ENCODE peak calls at places on chromosomes 12 and 14, in ten cellular contexts. V is A549; H is aorta; C is central memory CD8-positive, alpha-beta T cell; Z is pancreas; O is effector memory CD8-positive, alpha-beta T cell; X is natural killer cell; I is heart right ventricle; Y is B cell; D is body of pancreas. F is an unnamed sample.

GRCh38 chr12:6891637-6892036 is 13.0 kb upstream of the LRRC23 start:
- ATAC-seq in V (peak; percentile 35), H (peak; percentile 1), C (no peak), Z (peak; percentile 6), O (no peak), X (no peak), I (no peak), Y (no peak), D (peak; percentile 1), F (peak; percentile 7)

GRCh38 chr14:101885254-101885576 is 79.2 kb upstream of the DYNC1H1 start:
- ATAC-seq in V (no peak), H (peak; percentile 66), C (no peak), Z (no peak), O (no peak), X (no peak), I (no peak), Y (no peak), D (no peak), F (no peak)

GRCh38 chr14:93023039-93023438 is 92.7 kb downstream of the ITPK1 start:
- ATAC-seq in V (no peak), H (no peak), C (no peak), Z (no peak), O (no peak), X (no peak), I (no peak), Y (no peak), D (no peak), F (no peak)

GRCh38 chr14:69749956-69750355 is 17.0 kb upstream of the SRSF5 start:
- ATAC-seq in V (peak; percentile 24), H (no peak), C (no peak), Z (peak; percentile 58), O (no peak), X (no peak), I (no peak), Y (no peak), D (peak; percentile 63), F (no peak)

GRCh38 chr12:91205791-91206190 is 23.2 kb upstream of the DCN start:
- ATAC-seq in V (no peak), H (no peak), C (no peak), Z (no peak), O (no peak), X (no peak), I (no peak), Y (no peak), D (no peak), F (no peak)

GRCh38 chr12:12474471-12474928 is 88.2 kb downstream of the DUSP16 start:
- ATAC-seq in V (no peak), H (no peak), C (peak; percentile 59), Z (no peak), O (peak; percentile 54), X (no peak), I (no peak), Y (no peak), D (no peak), F (no peak)

GRCh38 chr14:63453443-63453936 is 89.7 kb downstream of the PPP2R5E start:
- ATAC-seq in V (no peak), H (no peak), C (no peak), Z (peak; percentile 59), O (no peak), X (no peak), I (no peak), Y (no peak), D (no peak), F (peak; percentile 62)

GRCh38 chr14:23562822-23563472 is 4.6 kb downstream of the AP1G2 start:
- ATAC-seq in V (no peak), H (peak; percentile 55), C (no peak), Z (no peak), O (peak; percentile 22), X (peak; percentile 57), I (no peak), Y (peak; percentile 37), D (no peak), F (no peak)

GRCh38 chr12:131799195-131799594 is 29.0 kb upstream of the MMP17 start:
- ATAC-seq in V (no peak), H (no peak), C (no peak), Z (no peak), O (no peak), X (no peak), I (no peak), Y (no peak), D (no peak), F (no peak)

GRCh38 chr12:46483572-46484395 is 111.2 kb upstream of the SLC38A2 start:
- ATAC-seq in V (no peak), H (no peak), C (no peak), Z (no peak), O (no peak), X (no peak), I (no peak), Y (no peak), D (no peak), F (no peak)

GRCh38 chr14:75259510-75259855 is 19.1 kb upstream of the FOS start:
- ATAC-seq in V (peak; percentile 38), H (peak; percentile 55), C (no peak), Z (peak; percentile 3), O (no peak), X (no peak), I (peak; percentile 7), Y (no peak), D (peak; percentile 12), F (no peak)

GRCh38 chr14:87824261-87824660 is 168.7 kb downstream of the GALC start:
- ATAC-seq in V (no peak), H (no peak), C (no peak), Z (no peak), O (no peak), X (no peak), I (no peak), Y (no peak), D (no peak), F (no peak)

GRCh38 chr14:100246136-100246535 is 7.2 kb downstream of the YY1 start:
- ATAC-seq in V (peak; percentile 72), H (peak; percentile 27), C (no peak), Z (no peak), O (peak; percentile 11), X (no peak), I (no peak), Y (no peak), D (no peak), F (peak; percentile 29)

GRCh38 chr12:42235426-42235825 is 2.6 kb downstream of the YAF2 start:
- ATAC-seq in V (no peak), H (no peak), C (no peak), Z (no peak), O (no peak), X (no peak), I (no peak), Y (no peak), D (no peak), F (no peak)

GRCh38 chr12:32989705-32990104 is 93.1 kb upstream of the PKP2 start:
- ATAC-seq in V (no peak), H (no peak), C (no peak), Z (no peak), O (no peak), X (no peak), I (no peak), Y (no peak), D (no peak), F (no peak)

GRCh38 chr12:75913502-75914110 is 118.0 kb downstream of the PHLDA1 start:
- ATAC-seq in V (no peak), H (no peak), C (no peak), Z (peak; percentile 21), O (no peak), X (no peak), I (peak; percentile 77), Y (no peak), D (peak; percentile 31), F (no peak)

GRCh38 chr12:132754555-132754954 is 7.1 kb downstream of the ANKLE2 start:
- ATAC-seq in V (peak; percentile 82), H (no peak), C (no peak), Z (no peak), O (no peak), X (no peak), I (no peak), Y (peak; percentile 36), D (no peak), F (no peak)

GRCh38 chr14:104870368-104871144 is 5.5 kb downstream of the CEP170B start:
- ATAC-seq in V (peak; percentile 33), H (no peak), C (no peak), Z (no peak), O (no peak), X (no peak), I (no peak), Y (peak; percentile 40), D (no peak), F (no peak)

GRCh38 chr12:46167412-46167811 is 101.4 kb downstream of the SLC38A1 start:
- ATAC-seq in V (no peak), H (no peak), C (no peak), Z (no peak), O (no peak), X (no peak), I (no peak), Y (no peak), D (no peak), F (no peak)

GRCh38 chr14:77674931-77675330 is 32.9 kb downstream of the ALKBH1 start:
- ATAC-seq in V (no peak), H (no peak), C (no peak), Z (no peak), O (no peak), X (no peak), I (no peak), Y (no peak), D (no peak), F (no peak)

GRCh38 chr14:58749066-58749669 is 111.4 kb downstream of the DACT1 start:
- ATAC-seq in V (peak; percentile 56), H (peak; percentile 59), C (no peak), Z (no peak), O (no peak), X (peak; percentile 63), I (peak; percentile 44), Y (no peak), D (peak; percentile 57), F (peak; percentile 20)

GRCh38 chr14:54488646-54489317 is at the start of gene GMFB:
- ATAC-seq in V (peak; percentile 97), H (peak; percentile 98), C (peak; percentile 98), Z (peak; percentile 99), O (peak; percentile 96), X (peak; percentile 95), I (peak; percentile 98), Y (peak; percentile 96), D (peak; percentile 98), F (peak; percentile 97)

GRCh38 chr12:113449839-113450238 is 21.8 kb downstream of the LHX5 start:
- ATAC-seq in V (no peak), H (no peak), C (no peak), Z (no peak), O (no peak), X (no peak), I (no peak), Y (no peak), D (no peak), F (no peak)

GRCh38 chr12:92132282-92132681 is 13.4 kb downstream of the BTG1 start:
- ATAC-seq in V (no peak), H (no peak), C (peak; percentile 54), Z (no peak), O (peak; percentile 38), X (peak; percentile 35), I (no peak), Y (no peak), D (no peak), F (no peak)

GRCh38 chr12:131912526-131913274 is 16.4 kb upstream of the PUS1 start:
- ATAC-seq in V (peak; percentile 30), H (peak; percentile 78), C (no peak), Z (peak; percentile 25), O (no peak), X (no peak), I (peak; percentile 90), Y (no peak), D (peak; percentile 81), F (no peak)

GRCh38 chr12:106588771-106589170 is 6.0 kb downstream of the RFX4 start:
- ATAC-seq in V (no peak), H (no peak), C (no peak), Z (no peak), O (no peak), X (no peak), I (no peak), Y (no peak), D (no peak), F (no peak)

F was measured in esophagus mucosa.